ENCODE peak calls at places on chromosomes 12 and 14, in six cellular contexts. One of them, this sample, is unnamed.

GRCh38 chr12:6567824-6568617 is at the start of gene NOP2:
- DNase-seq in breast epithelium: peak; percentile 73
- DNase-seq in heart left ventricle: peak; percentile 96
- DNase-seq in sigmoid colon: peak; percentile 95
- DNase-seq in A549: peak; percentile 98
- DNase-seq in GM12878: peak; percentile 60
- DNase-seq in this sample: peak; percentile 89

GRCh38 chr14:93175492-93175891 is 9.2 kb downstream of the MOAP1 start:
- DNase-seq in GM12878: no peak
- DNase-seq in A549: no peak
- DNase-seq in breast epithelium: no peak
- DNase-seq in sigmoid colon: no peak
- DNase-seq in heart left ventricle: no peak
- DNase-seq in this sample: no peak

GRCh38 chr12:13161172-13161571 is 35.4 kb upstream of the EMP1 start:
- DNase-seq in heart left ventricle: no peak
- DNase-seq in GM12878: no peak
- DNase-seq in A549: no peak
- DNase-seq in breast epithelium: no peak
- DNase-seq in sigmoid colon: no peak
- DNase-seq in this sample: no peak

GRCh38 chr12:116278667-116279066 is 1.2 kb upstream of the MED13L start:
- DNase-seq in heart left ventricle: peak; percentile 22
- DNase-seq in GM12878: no peak
- DNase-seq in sigmoid colon: no peak
- DNase-seq in A549: no peak
- DNase-seq in breast epithelium: no peak
- DNase-seq in this sample: no peak

GRCh38 chr14:55804198-55804553 is 224.2 kb downstream of the KTN1 start:
- DNase-seq in GM12878: no peak
- DNase-seq in sigmoid colon: no peak
- DNase-seq in heart left ventricle: no peak
- DNase-seq in A549: no peak
- DNase-seq in breast epithelium: no peak
- DNase-seq in this sample: no peak

GRCh38 chr12:100919116-100919515 is 124.5 kb downstream of the ANO4 start:
- DNase-seq in A549: no peak
- DNase-seq in sigmoid colon: no peak
- DNase-seq in heart left ventricle: no peak
- DNase-seq in GM12878: no peak
- DNase-seq in breast epithelium: no peak
- DNase-seq in this sample: no peak

GRCh38 chr12:124632510-124632909 is 65.1 kb upstream of the NCOR2 start:
- DNase-seq in A549: no peak
- DNase-seq in breast epithelium: no peak
- DNase-seq in sigmoid colon: no peak
- DNase-seq in GM12878: no peak
- DNase-seq in heart left ventricle: no peak
- DNase-seq in this sample: no peak

GRCh38 chr12:49529409-49529808 is 9.4 kb upstream of the KCNH3 start:
- DNase-seq in GM12878: no peak
- DNase-seq in A549: no peak
- DNase-seq in breast epithelium: no peak
- DNase-seq in sigmoid colon: no peak
- DNase-seq in heart left ventricle: no peak
- DNase-seq in this sample: no peak

GRCh38 chr14:91249841-91250616 is 5.5 kb upstream of the GPR68 start:
- DNase-seq in sigmoid colon: no peak
- DNase-seq in heart left ventricle: no peak
- DNase-seq in GM12878: peak; percentile 90
- DNase-seq in A549: no peak
- DNase-seq in breast epithelium: no peak
- DNase-seq in this sample: no peak
- TF ChIP-seq CTCF in sigmoid colon: no peak
- TF ChIP-seq CTCF in heart left ventricle: no peak
- TF ChIP-seq CTCF in GM12878: no peak
- TF ChIP-seq CTCF in A549: no peak
- TF ChIP-seq CTCF in breast epithelium: peak; percentile 16
- TF ChIP-seq CTCF in this sample: no peak

GRCh38 chr12:55965240-55965639 is 602 bp downstream of the PMEL start:
- DNase-seq in GM12878: no peak
- DNase-seq in sigmoid colon: no peak
- DNase-seq in A549: no peak
- DNase-seq in heart left ventricle: no peak
- DNase-seq in breast epithelium: no peak
- DNase-seq in this sample: no peak

GRCh38 chr12:55969356-55969755 is 2.7 kb downstream of the CDK2 start:
- DNase-seq in GM12878: no peak
- DNase-seq in heart left ventricle: no peak
- DNase-seq in sigmoid colon: no peak
- DNase-seq in breast epithelium: no peak
- DNase-seq in A549: no peak
- DNase-seq in this sample: no peak

GRCh38 chr12:55966408-55967281 is at the start of gene CDK2:
- DNase-seq in sigmoid colon: peak; percentile 98
- DNase-seq in A549: peak; percentile 92
- DNase-seq in breast epithelium: peak; percentile 96
- DNase-seq in GM12878: peak; percentile 40
- DNase-seq in heart left ventricle: peak; percentile 95
- DNase-seq in this sample: peak; percentile 81

GRCh38 chr12:55965941-55966407 is at the start of gene PMEL:
- DNase-seq in heart left ventricle: no peak
- DNase-seq in sigmoid colon: peak; percentile 40
- DNase-seq in A549: no peak
- DNase-seq in GM12878: no peak
- DNase-seq in breast epithelium: no peak
- DNase-seq in this sample: no peak

DNA sequence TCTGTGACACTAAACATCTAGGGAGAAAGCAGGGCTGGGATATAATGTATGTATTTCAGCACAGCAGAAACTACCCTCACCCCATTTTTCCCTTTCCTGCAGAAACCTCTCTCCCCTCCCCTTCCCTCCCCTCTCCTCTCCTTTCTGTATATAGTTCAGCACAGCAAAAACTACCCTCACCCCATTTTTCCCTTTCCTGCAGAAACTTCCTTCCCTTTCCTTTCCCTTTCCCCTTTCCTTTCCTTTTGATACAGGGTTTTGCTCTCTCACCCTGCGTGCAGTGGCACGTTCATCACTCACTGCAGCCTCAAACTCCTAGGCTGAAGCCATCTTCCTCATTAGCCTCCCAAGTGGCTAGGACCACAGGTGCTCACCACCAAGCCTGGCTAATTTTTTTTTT is 2.1 kb downstream of the PMEL start:
- DNase-seq in sigmoid colon: no peak
- DNase-seq in breast epithelium: no peak
- DNase-seq in heart left ventricle: no peak
- DNase-seq in A549: no peak
- DNase-seq in GM12878: no peak
- DNase-seq in this sample: no peak
- TF ChIP-seq POLR2A in sigmoid colon: no peak
- TF ChIP-seq POLR2A in breast epithelium: no peak
- TF ChIP-seq POLR2A in heart left ventricle: no peak
- TF ChIP-seq POLR2A in A549: no peak
- TF ChIP-seq POLR2A in GM12878: no peak
- TF ChIP-seq POLR2A in this sample: no peak

GRCh38 chr14:73774244-73774575 is 60.0 kb upstream of the PNMA1 start:
- DNase-seq in GM12878: no peak
- DNase-seq in sigmoid colon: peak; percentile 55
- DNase-seq in breast epithelium: no peak
- DNase-seq in A549: no peak
- DNase-seq in heart left ventricle: no peak
- DNase-seq in this sample: no peak
- H3K4me1 ChIP-seq in GM12878: peaks cover 72% of the 10 kb centered on the region
- H3K4me1 ChIP-seq in sigmoid colon: peaks cover 95% of the 10 kb centered on the region
- H3K4me1 ChIP-seq in breast epithelium: peaks cover 29% of the 10 kb centered on the region
- H3K4me1 ChIP-seq in A549: peaks cover 12% of the 10 kb centered on the region
- H3K4me1 ChIP-seq in heart left ventricle: peaks cover 21% of the 10 kb centered on the region
- H3K4me1 ChIP-seq in this sample: peaks cover 83% of the 10 kb centered on the region

DNA sequence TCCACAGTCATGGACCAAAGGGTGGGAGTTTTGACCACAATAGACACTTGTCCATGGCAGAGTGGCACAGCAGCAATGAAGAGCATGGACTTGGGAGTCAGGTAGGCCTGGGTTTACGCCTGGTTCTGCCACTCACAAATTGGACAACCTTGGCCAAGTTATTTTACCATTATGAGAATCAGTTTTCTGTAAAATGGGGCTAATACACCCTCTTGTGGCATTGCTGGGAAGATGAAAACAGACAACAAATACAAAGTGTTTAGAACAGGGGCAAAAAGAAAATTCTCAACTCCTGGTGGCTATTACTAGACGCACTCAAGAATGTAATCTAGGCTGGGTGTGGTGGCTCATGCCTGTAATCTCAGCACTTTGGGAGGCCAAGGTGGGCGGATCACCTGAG is 2.6 kb downstream of the C12orf43 start:
- DNase-seq in A549: no peak
- DNase-seq in breast epithelium: no peak
- DNase-seq in heart left ventricle: no peak
- DNase-seq in sigmoid colon: no peak
- DNase-seq in GM12878: no peak
- DNase-seq in this sample: no peak
- TF ChIP-seq CTCF in A549: peak; percentile 16
- TF ChIP-seq CTCF in breast epithelium: no peak
- TF ChIP-seq CTCF in heart left ventricle: no peak
- TF ChIP-seq CTCF in sigmoid colon: no peak
- TF ChIP-seq CTCF in GM12878: peak; percentile 14
- TF ChIP-seq CTCF in this sample: no peak

This sample was measured in gastrocnemius medialis.